ENCODE peak calls at places on chromosomes 2 and 18, in four cellular contexts. H is AG09309, O is ovary, S is psoas muscle. K is an unnamed sample.

GRCh38 chr2:6992821-6993228 is 75.6 kb downstream of the RNF144A start:
- DNase-seq in S (no peak), H (no peak), O (no peak), K (no peak)

GRCh38 chr18:42268793-42269192 is 313.8 kb downstream of the PIK3C3 start:
- DNase-seq in H (no peak), S (no peak), O (no peak), K (no peak)

GRCh38 chr2:120914839-120915521 is 179.3 kb downstream of the GLI2 start:
- DNase-seq in O (peak), H (peak), S (peak), K (no peak)

GRCh38 chr18:67770520-67770919 is 254.0 kb upstream of the DSEL start:
- DNase-seq in H (no peak), O (no peak), S (no peak), K (no peak)

GRCh38 chr2:234251326-234252271 is 201.1 kb downstream of the SPP2 start:
- DNase-seq in S (no peak), O (no peak), H (peak), K (no peak)

GRCh38 chr2:70089220-70089945 is 2.1 kb downstream of the PCBP1 start:
- DNase-seq in O (no peak), S (peak), H (no peak), K (no peak)

GRCh38 chr2:161681043-161681442 is 56.8 kb downstream of the SLC4A10 start:
- DNase-seq in O (no peak), S (no peak), H (no peak), K (no peak)

GRCh38 chr2:45024600-45025291 is 15.5 kb upstream of the SIX2 start:
- DNase-seq in S (peak), O (no peak), H (peak), K (no peak)

GRCh38 chr2:120262150-120262549 is 9.5 kb downstream of the RALB start:
- DNase-seq in O (no peak), H (no peak), S (no peak), K (no peak)

GRCh38 chr2:54416166-54416798 is 39.8 kb upstream of the SPTBN1 start:
- DNase-seq in O (peak), H (no peak), S (no peak), K (no peak)

GRCh38 chr2:240325654-240326031 is 109.8 kb upstream of the GPC1 start:
- DNase-seq in O (peak), H (no peak), S (peak), K (no peak)

GRCh38 chr2:144675731-144676130 is 155.8 kb upstream of the ZEB2 start:
- DNase-seq in O (no peak), H (no peak), S (no peak), K (no peak)

GRCh38 chr18:47898696-47899095 is 31.8 kb downstream of the SMAD2 start:
- DNase-seq in H (no peak), O (no peak), S (no peak), K (no peak)

GRCh38 chr2:241126201-241126611 is 23.1 kb downstream of the PASK start:
- DNase-seq in H (no peak), S (no peak), O (no peak), K (no peak)

GRCh38 chr2:239106314-239106908 is 258.5 kb downstream of the TWIST2 start:
- DNase-seq in S (no peak), O (no peak), H (peak), K (peak)

GRCh38 chr18:41642756-41643155 is 312.3 kb upstream of the PIK3C3 start:
- DNase-seq in O (no peak), S (no peak), H (no peak), K (no peak)

GRCh38 chr2:182038579-182038978 is 52.9 kb downstream of the PPP1R1C start:
- DNase-seq in O (no peak), H (no peak), S (no peak), K (no peak)

GRCh38 chr2:8565399-8566154 is 116.3 kb upstream of the ID2 start:
- DNase-seq in H (no peak), O (peak), S (no peak), K (peak)

GRCh38 chr2:20400787-20401494 is 45.9 kb upstream of the RHOB start:
- DNase-seq in H (no peak), S (no peak), O (no peak), K (no peak)

GRCh38 chr2:120734930-120735611 is 597 bp upstream of the GLI2 start:
- DNase-seq in H (no peak), S (no peak), O (peak), K (no peak)

GRCh38 chr2:108536133-108536780 is 2.0 kb downstream of the LIMS1 start:
- DNase-seq in S (no peak), H (no peak), O (no peak), K (no peak)

GRCh38 chr2:147294825-147295392 is 549.9 kb upstream of the ACVR2A start:
- DNase-seq in O (no peak), S (no peak), H (no peak), K (no peak)

GRCh38 chr2:192148620-192149321 is 46.0 kb downstream of the TMEFF2 start:
- DNase-seq in S (no peak), O (peak), H (no peak), K (no peak)

GRCh38 chr2:110746586-110747521 is 14.5 kb downstream of the ACOXL start:
- DNase-seq in H (no peak), S (no peak), O (no peak), K (no peak)

GRCh38 chr2:23029111-23029510 is 355.9 kb upstream of the KLHL29 start:
- DNase-seq in H (no peak), O (no peak), S (no peak), K (no peak)

GRCh38 chr2:134429886-134430285 is 176.0 kb downstream of the MGAT5 start:
- DNase-seq in S (no peak), O (no peak), H (no peak), K (no peak)

GRCh38 chr18:74522635-74523548 is 11.4 kb upstream of the CNDP1 start:
- DNase-seq in O (no peak), H (no peak), S (no peak), K (no peak)

GRCh38 chr2:112881217-112882000 is 29.6 kb upstream of the IL37 start:
- DNase-seq in S (no peak), H (peak), O (no peak), K (peak)

GRCh38 chr2:173884403-173884802 is 80.8 kb downstream of the SP3 start:
- DNase-seq in O (peak), H (no peak), S (peak), K (peak)

GRCh38 chr2:8679827-8680731 is 1.8 kb upstream of the ID2 start:
- DNase-seq in H (no peak), S (no peak), O (peak), K (peak)

GRCh38 chr2:60309941-60310680 is 243.3 kb downstream of the BCL11A start:
- DNase-seq in O (no peak), H (no peak), S (no peak), K (no peak)

DNA sequence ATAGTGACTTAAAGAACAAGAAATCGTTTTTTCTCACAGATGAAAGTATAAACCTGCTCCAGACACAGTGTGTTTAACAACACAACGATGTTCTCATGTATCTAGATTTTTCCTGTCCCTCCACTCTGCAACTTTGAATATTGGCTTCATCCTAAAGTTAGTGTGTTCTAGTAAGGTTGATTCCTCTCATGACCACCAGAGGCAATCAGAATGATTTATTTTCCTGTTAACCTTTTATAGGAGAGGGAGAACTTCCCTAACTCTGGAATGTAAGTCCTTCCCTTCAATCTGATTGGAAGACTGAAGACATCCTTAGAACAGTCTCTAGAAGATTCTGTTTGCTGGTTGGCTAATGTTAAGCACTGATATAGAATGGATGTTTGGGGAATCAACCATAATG is 41.0 kb upstream of the TAF4B start:
- DNase-seq in O (no peak), H (no peak), S (no peak), K (no peak)
- TF ChIP-seq CTCF in O (no peak), H (no peak), S (no peak), K (no peak)

DNA sequence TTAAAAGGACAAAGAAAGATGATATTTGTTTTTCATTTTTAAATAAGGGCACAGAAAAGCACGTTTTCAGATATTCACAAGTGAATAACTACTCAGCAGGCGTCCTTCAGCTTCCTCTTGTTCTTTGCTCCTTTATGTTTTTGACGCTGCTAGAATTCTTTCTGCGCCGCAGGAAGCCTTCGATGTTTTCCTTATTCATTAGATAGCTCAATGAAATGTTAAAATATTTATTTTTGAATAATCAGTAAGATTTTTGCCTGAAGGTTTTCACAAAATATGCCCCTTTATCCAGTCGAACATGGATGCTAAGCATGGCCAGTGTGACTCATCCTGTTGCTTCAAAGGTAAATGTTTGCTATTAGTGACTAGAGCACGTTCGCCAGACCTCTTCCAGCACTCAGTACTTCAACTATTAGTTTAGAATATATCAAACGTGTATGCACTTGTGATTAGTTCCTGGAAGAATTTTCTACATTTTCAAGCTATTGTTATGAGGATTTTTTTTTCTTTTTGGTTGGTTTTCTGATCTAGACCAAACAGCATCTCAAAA is 7.6 kb upstream of the MEIS1 start:
- DNase-seq in H (no peak), O (no peak), S (no peak), K (no peak)
- H3K4me3 ChIP-seq in H (no peak), O (no peak), S (no peak), K (no peak)

GRCh38 chr2:71933467-71934319 is 214.0 kb downstream of the CYP26B1 start:
- DNase-seq in H (peak), O (no peak), S (no peak), K (no peak)
- TF ChIP-seq CTCF in H (peak), O (no peak), S (peak), K (no peak)

DNA sequence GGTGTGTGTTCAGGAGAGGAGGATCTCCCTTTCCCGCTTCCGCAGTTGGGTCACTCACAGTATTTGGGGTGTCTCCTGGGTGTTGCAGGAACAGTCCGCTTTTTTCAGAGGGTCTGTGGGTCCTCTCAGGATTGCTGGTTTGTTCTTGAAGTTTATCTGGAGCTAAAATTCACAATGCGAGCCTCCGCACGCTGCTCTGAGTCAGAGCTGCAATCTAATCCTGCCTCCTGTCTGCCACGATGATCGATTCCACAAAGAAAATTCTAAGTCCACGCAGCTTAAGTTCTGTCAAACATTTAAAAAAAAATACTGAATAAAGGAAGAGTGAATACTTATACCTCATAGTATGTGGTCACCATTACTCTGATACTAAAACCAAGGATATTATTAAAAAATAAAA is 76.5 kb downstream of the RAD51AP2 start:
- DNase-seq in H (no peak), S (no peak), O (no peak), K (no peak)
- H3K4me3 ChIP-seq in H (no peak), S (no peak), O (no peak), K (no peak)

GRCh38 chr2:10894264-10894935 is 17.3 kb upstream of the KCNF1 start:
- DNase-seq in O (no peak), H (no peak), S (no peak), K (no peak)
- TF ChIP-seq CTCF in O (no peak), H (no peak), S (no peak), K (no peak)

DNA sequence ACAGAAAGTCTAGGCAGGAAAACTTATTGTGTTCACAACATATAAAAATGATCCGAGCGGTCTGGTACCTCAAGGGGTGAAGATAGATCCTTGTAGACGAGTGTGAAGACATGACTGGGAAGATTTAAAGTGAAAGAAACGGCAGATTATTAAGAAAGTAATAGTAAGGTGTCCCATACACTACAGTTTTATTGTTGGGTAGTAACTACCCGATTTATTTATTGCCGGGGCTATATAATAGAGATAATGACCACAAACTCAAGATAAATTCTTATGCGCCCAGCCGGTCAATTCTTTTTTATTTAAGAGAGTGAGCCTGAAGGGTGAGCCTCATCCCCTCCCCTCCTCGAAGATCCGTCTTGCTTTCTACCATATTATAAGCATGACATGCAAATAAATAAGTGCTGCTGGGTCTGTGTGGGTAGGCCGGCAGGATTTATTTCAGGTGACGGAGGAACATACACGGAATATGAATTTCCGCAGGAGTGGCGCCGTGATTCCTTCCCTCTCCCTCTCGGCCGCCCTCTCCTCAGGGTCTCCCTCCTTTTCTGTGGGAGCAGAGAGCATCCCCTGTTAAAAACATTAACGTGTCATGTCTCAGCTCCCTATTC is 147.5 kb downstream of the MEIS1 start:
- DNase-seq in H (no peak), S (no peak), O (no peak), K (no peak)
- H3K4me3 ChIP-seq in H (no peak), S (no peak), O (peak), K (no peak)

GRCh38 chr2:139946690-139947089 is 1166.5 kb upstream of the NXPH2 start:
- DNase-seq in O (no peak), S (no peak), H (no peak), K (no peak)
- TF ChIP-seq CTCF in O (no peak), S (no peak), H (no peak), K (no peak)

GRCh38 chr18:70762812-70763211 is 474.0 kb downstream of the SOCS6 start:
- DNase-seq in S (no peak), O (no peak), H (no peak), K (no peak)

DNA sequence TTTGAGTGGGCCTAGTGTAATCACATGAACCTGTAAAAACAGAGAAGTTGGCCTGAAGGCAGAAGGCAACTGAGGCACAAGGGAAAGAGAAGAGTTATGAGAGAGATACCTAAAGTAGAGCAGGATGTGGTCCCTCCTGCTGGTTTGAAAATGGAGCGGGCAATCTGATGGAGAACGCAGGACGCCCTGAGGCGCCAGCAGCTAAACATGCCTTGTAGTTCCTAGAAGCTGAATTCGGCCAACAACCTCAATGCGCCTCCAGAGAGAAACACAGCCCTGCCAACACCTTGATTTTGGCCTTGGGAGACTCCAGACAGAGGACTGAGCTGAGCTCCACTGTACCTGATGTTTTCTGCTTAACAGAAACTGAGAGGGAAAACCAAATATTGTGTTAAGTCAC is 469.9 kb downstream of the SOCS6 start:
- DNase-seq in O (no peak), H (no peak), S (no peak), K (no peak)
- H3K4me3 ChIP-seq in O (no peak), H (no peak), S (no peak), K (no peak)

K was measured in dorsolateral prefrontal cortex.